ENCODE peak calls at places on chromosomes 1 and 21, in eight cellular contexts. One of them, this sample, is unnamed.

GRCh38 chr21:30354308-30355005 is 6.1 kb upstream of the KRTAP23-1 start:
- DNase-seq in GM12878: no peak
- DNase-seq in K562: no peak
- DNase-seq in HepG2: no peak
- DNase-seq in A549: no peak
- DNase-seq in H1: no peak
- DNase-seq in SK-N-SH: no peak
- DNase-seq in IMR-90: no peak
- DNase-seq in this sample: no peak

GRCh38 chr1:200374569-200375312 is 35.1 kb downstream of the ZNF281 start:
- DNase-seq in H1: no peak
- DNase-seq in IMR-90: peak; percentile 21
- DNase-seq in HepG2: peak; percentile 33
- DNase-seq in A549: no peak
- DNase-seq in K562: no peak
- DNase-seq in GM12878: no peak
- DNase-seq in SK-N-SH: no peak
- DNase-seq in this sample: no peak

GRCh38 chr1:228351850-228352249 is 54.8 kb downstream of the TRIM11 start:
- DNase-seq in GM12878: no peak
- DNase-seq in IMR-90: no peak
- DNase-seq in HepG2: no peak
- DNase-seq in K562: no peak
- DNase-seq in SK-N-SH: no peak
- DNase-seq in H1: no peak
- DNase-seq in A549: no peak
- DNase-seq in this sample: no peak

GRCh38 chr1:230807029-230807428 is 59.8 kb downstream of the CAPN9 start:
- DNase-seq in HepG2: no peak
- DNase-seq in K562: no peak
- DNase-seq in IMR-90: no peak
- DNase-seq in A549: no peak
- DNase-seq in GM12878: no peak
- DNase-seq in SK-N-SH: no peak
- DNase-seq in H1: no peak
- DNase-seq in this sample: no peak

GRCh38 chr1:76124196-76124595 is 49.6 kb downstream of the ST6GALNAC3 start:
- DNase-seq in IMR-90: no peak
- DNase-seq in K562: no peak
- DNase-seq in SK-N-SH: no peak
- DNase-seq in HepG2: no peak
- DNase-seq in GM12878: no peak
- DNase-seq in A549: no peak
- DNase-seq in H1: no peak
- DNase-seq in this sample: no peak

GRCh38 chr21:25361765-25362164 is 245.5 kb downstream of the MRPL39 start:
- DNase-seq in A549: no peak
- DNase-seq in IMR-90: no peak
- DNase-seq in SK-N-SH: no peak
- DNase-seq in GM12878: no peak
- DNase-seq in H1: no peak
- DNase-seq in HepG2: no peak
- DNase-seq in K562: no peak
- DNase-seq in this sample: no peak

GRCh38 chr1:228399531-228400236 is 7.0 kb downstream of the TRIM11 start:
- DNase-seq in HepG2: no peak
- DNase-seq in A549: no peak
- DNase-seq in IMR-90: no peak
- DNase-seq in K562: no peak
- DNase-seq in SK-N-SH: no peak
- DNase-seq in GM12878: no peak
- DNase-seq in H1: no peak
- DNase-seq in this sample: no peak

GRCh38 chr21:45979141-45979631 is 2.4 kb upstream of the COL6A1 start:
- DNase-seq in SK-N-SH: peak; percentile 18
- DNase-seq in HepG2: no peak
- DNase-seq in A549: no peak
- DNase-seq in K562: no peak
- DNase-seq in GM12878: no peak
- DNase-seq in H1: no peak
- DNase-seq in IMR-90: no peak
- DNase-seq in this sample: no peak

GRCh38 chr1:234869182-234870019 is 259.2 kb downstream of the TOMM20 start:
- DNase-seq in GM12878: no peak
- DNase-seq in A549: no peak
- DNase-seq in H1: no peak
- DNase-seq in K562: peak; percentile 58
- DNase-seq in HepG2: no peak
- DNase-seq in SK-N-SH: no peak
- DNase-seq in IMR-90: no peak
- DNase-seq in this sample: no peak

GRCh38 chr1:92903765-92904164 is 57.5 kb downstream of the DIPK1A start:
- DNase-seq in IMR-90: no peak
- DNase-seq in A549: no peak
- DNase-seq in SK-N-SH: no peak
- DNase-seq in K562: no peak
- DNase-seq in H1: no peak
- DNase-seq in HepG2: no peak
- DNase-seq in GM12878: no peak
- DNase-seq in this sample: no peak

GRCh38 chr1:183025782-183026774 is 2.9 kb downstream of the LAMC1 start:
- DNase-seq in HepG2: peak; percentile 41
- DNase-seq in A549: no peak
- DNase-seq in SK-N-SH: no peak
- DNase-seq in IMR-90: peak; percentile 56
- DNase-seq in H1: no peak
- DNase-seq in K562: no peak
- DNase-seq in GM12878: peak; percentile 51
- DNase-seq in this sample: no peak

GRCh38 chr1:110492573-110492972 is 26.4 kb downstream of the KCNA10 start:
- DNase-seq in IMR-90: no peak
- DNase-seq in H1: no peak
- DNase-seq in A549: no peak
- DNase-seq in SK-N-SH: no peak
- DNase-seq in HepG2: no peak
- DNase-seq in GM12878: no peak
- DNase-seq in K562: no peak
- DNase-seq in this sample: no peak

GRCh38 chr1:38561110-38561509 is 298.5 kb downstream of the RRAGC start:
- DNase-seq in GM12878: no peak
- DNase-seq in IMR-90: no peak
- DNase-seq in K562: no peak
- DNase-seq in SK-N-SH: no peak
- DNase-seq in H1: no peak
- DNase-seq in A549: no peak
- DNase-seq in HepG2: no peak
- DNase-seq in this sample: no peak

GRCh38 chr1:45543599-45544417 is 6.8 kb upstream of the AKR1A1 start:
- DNase-seq in K562: no peak
- DNase-seq in A549: no peak
- DNase-seq in IMR-90: no peak
- DNase-seq in HepG2: peak; percentile 31
- DNase-seq in GM12878: peak; percentile 76
- DNase-seq in H1: no peak
- DNase-seq in SK-N-SH: no peak
- DNase-seq in this sample: peak; percentile 19

GRCh38 chr1:109279615-109280278 is 3.2 kb downstream of the PSRC1 start:
- DNase-seq in A549: no peak
- DNase-seq in SK-N-SH: no peak
- DNase-seq in K562: peak; percentile 55
- DNase-seq in IMR-90: no peak
- DNase-seq in H1: no peak
- DNase-seq in GM12878: no peak
- DNase-seq in HepG2: no peak
- DNase-seq in this sample: no peak

GRCh38 chr1:25649505-25650218 is 33.1 kb downstream of the MAN1C1 start:
- DNase-seq in GM12878: no peak
- DNase-seq in HepG2: no peak
- DNase-seq in H1: no peak
- DNase-seq in SK-N-SH: peak; percentile 8
- DNase-seq in A549: no peak
- DNase-seq in K562: no peak
- DNase-seq in IMR-90: no peak
- DNase-seq in this sample: no peak

GRCh38 chr1:25650219-25650576 is 33.6 kb downstream of the MAN1C1 start:
- DNase-seq in A549: no peak
- DNase-seq in SK-N-SH: no peak
- DNase-seq in GM12878: no peak
- DNase-seq in H1: no peak
- DNase-seq in HepG2: no peak
- DNase-seq in K562: no peak
- DNase-seq in IMR-90: no peak
- DNase-seq in this sample: no peak

GRCh38 chr1:25647863-25648262 is 31.3 kb downstream of the MAN1C1 start:
- DNase-seq in K562: no peak
- DNase-seq in GM12878: no peak
- DNase-seq in A549: no peak
- DNase-seq in HepG2: no peak
- DNase-seq in H1: no peak
- DNase-seq in SK-N-SH: no peak
- DNase-seq in IMR-90: no peak
- DNase-seq in this sample: no peak

GRCh38 chr1:25647106-25647505 is 30.5 kb downstream of the MAN1C1 start:
- DNase-seq in A549: no peak
- DNase-seq in SK-N-SH: no peak
- DNase-seq in IMR-90: no peak
- DNase-seq in K562: no peak
- DNase-seq in H1: no peak
- DNase-seq in HepG2: no peak
- DNase-seq in GM12878: no peak
- DNase-seq in this sample: no peak

DNA sequence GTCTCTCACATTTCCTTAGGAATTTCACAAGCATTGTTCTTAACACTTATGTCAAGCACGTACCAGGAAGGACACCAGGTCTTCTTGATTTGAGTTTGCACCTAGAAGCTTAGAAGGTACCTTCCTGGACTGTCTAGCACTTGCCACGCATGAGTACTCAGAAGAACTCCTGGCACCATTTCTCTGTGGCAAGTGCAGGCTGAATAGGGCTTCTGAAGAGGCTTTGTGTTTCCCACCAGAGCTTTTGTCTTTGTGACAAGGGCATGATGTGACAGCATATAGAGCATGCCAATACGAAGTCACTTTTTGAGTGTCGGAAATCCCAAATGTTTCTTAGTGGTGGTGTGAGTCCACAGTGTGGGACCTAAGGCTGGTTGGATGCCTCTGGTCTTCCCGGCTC is 32.5 kb downstream of the MAN1C1 start:
- DNase-seq in H1: no peak
- DNase-seq in GM12878: no peak
- DNase-seq in K562: no peak
- DNase-seq in HepG2: no peak
- DNase-seq in A549: no peak
- DNase-seq in IMR-90: no peak
- DNase-seq in SK-N-SH: no peak
- DNase-seq in this sample: no peak
- TF ChIP-seq USF2 in H1: no peak
- TF ChIP-seq USF2 in GM12878: no peak
- TF ChIP-seq USF2 in K562: no peak
- TF ChIP-seq USF2 in HepG2: no peak
- TF ChIP-seq USF2 in A549: no peak
- TF ChIP-seq USF2 in IMR-90: no peak
- TF ChIP-seq USF2 in SK-N-SH: no peak
- TF ChIP-seq USF2 in this sample: no peak

DNA sequence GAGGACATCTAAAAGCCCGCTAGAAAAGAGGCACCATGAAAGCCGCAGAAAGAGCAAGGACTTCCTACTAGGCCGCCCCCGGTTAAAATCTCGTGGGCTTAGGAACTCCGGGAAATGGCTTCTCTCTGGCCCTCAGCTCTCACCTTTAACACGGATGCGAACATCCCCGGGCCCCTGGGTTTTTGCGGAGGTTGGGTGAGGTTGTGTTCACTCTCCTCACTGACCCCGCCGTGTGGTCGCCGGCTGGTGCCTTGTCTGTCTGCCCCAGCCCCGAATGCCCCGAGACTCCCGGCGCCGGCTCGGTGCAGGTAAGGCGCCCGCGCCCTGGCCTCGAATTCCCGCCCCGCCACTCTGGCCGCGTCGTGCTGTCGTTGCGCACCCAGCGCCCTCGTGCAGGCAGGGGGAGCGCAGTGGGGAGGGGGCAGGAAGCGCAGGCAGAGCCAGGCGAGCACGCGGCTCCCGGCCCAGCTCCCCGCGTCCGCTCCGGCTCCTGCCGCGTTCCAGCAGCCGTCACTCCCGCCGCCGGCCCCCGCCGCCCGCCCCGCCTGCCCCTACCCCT is at the start of gene SHISAL2A:
- DNase-seq in SK-N-SH: peak; percentile 87
- DNase-seq in K562: no peak
- DNase-seq in IMR-90: no peak
- DNase-seq in H1: no peak
- DNase-seq in GM12878: no peak
- DNase-seq in A549: no peak
- DNase-seq in HepG2: no peak
- DNase-seq in this sample: peak; percentile 73
- TF ChIP-seq USF2 in SK-N-SH: no peak
- TF ChIP-seq USF2 in K562: no peak
- TF ChIP-seq USF2 in IMR-90: no peak
- TF ChIP-seq USF2 in H1: no peak
- TF ChIP-seq USF2 in GM12878: no peak
- TF ChIP-seq USF2 in A549: no peak
- TF ChIP-seq USF2 in HepG2: no peak
- TF ChIP-seq USF2 in this sample: peak; percentile 60

GRCh38 chr1:60869264-60869663 is 213.1 kb upstream of the NFIA start:
- DNase-seq in A549: no peak
- DNase-seq in HepG2: no peak
- DNase-seq in H1: no peak
- DNase-seq in SK-N-SH: no peak
- DNase-seq in K562: no peak
- DNase-seq in GM12878: no peak
- DNase-seq in IMR-90: no peak
- DNase-seq in this sample: no peak
- TF ChIP-seq USF2 in A549: no peak
- TF ChIP-seq USF2 in HepG2: no peak
- TF ChIP-seq USF2 in H1: no peak
- TF ChIP-seq USF2 in SK-N-SH: no peak
- TF ChIP-seq USF2 in K562: no peak
- TF ChIP-seq USF2 in GM12878: no peak
- TF ChIP-seq USF2 in IMR-90: no peak
- TF ChIP-seq USF2 in this sample: no peak

GRCh38 chr21:35933466-35933865 is 126.9 kb downstream of the SETD4 start:
- DNase-seq in HepG2: no peak
- DNase-seq in GM12878: no peak
- DNase-seq in K562: no peak
- DNase-seq in IMR-90: peak; percentile 86
- DNase-seq in H1: no peak
- DNase-seq in SK-N-SH: no peak
- DNase-seq in A549: no peak
- DNase-seq in this sample: no peak
- TF ChIP-seq USF2 in HepG2: no peak
- TF ChIP-seq USF2 in GM12878: no peak
- TF ChIP-seq USF2 in K562: no peak
- TF ChIP-seq USF2 in IMR-90: no peak
- TF ChIP-seq USF2 in H1: no peak
- TF ChIP-seq USF2 in SK-N-SH: no peak
- TF ChIP-seq USF2 in A549: no peak
- TF ChIP-seq USF2 in this sample: no peak

DNA sequence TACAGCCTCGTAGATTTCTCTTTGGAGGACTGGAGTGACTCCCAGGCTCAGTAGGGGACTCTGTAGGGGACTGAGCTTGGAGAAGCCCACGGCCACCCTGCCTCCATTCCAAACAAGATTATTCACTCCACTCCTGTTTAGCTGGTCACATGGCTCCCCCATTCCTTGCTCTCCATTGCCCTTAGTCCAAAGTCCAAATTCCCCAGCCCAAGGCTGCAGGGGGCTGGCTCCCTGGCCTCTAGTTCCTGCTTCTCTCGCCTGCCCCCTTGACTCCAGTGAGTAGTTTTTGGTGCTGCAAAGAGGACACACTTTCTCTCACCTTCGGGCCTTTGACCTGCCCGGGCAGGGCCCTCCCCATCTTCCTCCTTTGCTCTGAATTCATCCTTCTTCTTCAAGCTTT is 403.3 kb downstream of the KIF26B start:
- DNase-seq in GM12878: no peak
- DNase-seq in SK-N-SH: no peak
- DNase-seq in HepG2: peak; percentile 43
- DNase-seq in K562: no peak
- DNase-seq in IMR-90: no peak
- DNase-seq in A549: no peak
- DNase-seq in H1: no peak
- DNase-seq in this sample: no peak
- TF ChIP-seq USF2 in GM12878: no peak
- TF ChIP-seq USF2 in SK-N-SH: no peak
- TF ChIP-seq USF2 in HepG2: no peak
- TF ChIP-seq USF2 in K562: no peak
- TF ChIP-seq USF2 in IMR-90: no peak
- TF ChIP-seq USF2 in A549: no peak
- TF ChIP-seq USF2 in H1: no peak
- TF ChIP-seq USF2 in this sample: no peak